ENCODE peak calls at places on chromosomes 6 and 20, in seven cellular contexts. F is activated CD8-positive, alpha-beta memory T cell treated with anti-CD3 and anti-CD28 coated beads, Interleukin-2, amount 10 ng/mL, durations not matched to agents 7 days and 5 days; T is stomach; J is OCI-LY7; N is EL; H is NCI-H526 treated with DMSO at 0.1 percent for 48 hours; A is GM10248. C is an unnamed sample.

GRCh38 chr6:28597924-28598323 is 72.2 kb downstream of the GPX5 start:
- DNase-seq in J (no peak), A (no peak), F (no peak), N (no peak), H (no peak), T (no peak), C (no peak)

GRCh38 chr20:61120595-61121515 is 131.2 kb upstream of the CDH4 start:
- DNase-seq in H (peak), J (peak), F (peak), T (no peak), N (peak), A (no peak), C (peak)

GRCh38 chr6:68726992-68727391 is 91.9 kb downstream of the ADGRB3 start:
- DNase-seq in T (no peak), F (no peak), J (no peak), A (no peak), N (no peak), H (no peak), C (no peak)

GRCh38 chr6:4637691-4638433 is 138.3 kb upstream of the CDYL start:
- DNase-seq in T (no peak), J (no peak), H (no peak), A (peak), N (peak), F (peak), C (no peak)

GRCh38 chr6:118350881-118351430 is 197.1 kb upstream of the PLN start:
- DNase-seq in F (no peak), H (peak), N (peak), T (no peak), A (no peak), J (no peak), C (no peak)

GRCh38 chr6:127182501-127182900 is 64.0 kb downstream of the RSPO3 start:
- DNase-seq in J (no peak), H (no peak), N (peak), F (no peak), A (no peak), T (no peak), C (no peak)

GRCh38 chr6:136607932-136608772 is 57.9 kb upstream of the MAP7 start:
- DNase-seq in J (peak), F (peak), N (peak), T (peak), A (peak), H (peak), C (peak)

GRCh38 chr6:158057213-158057987 is 75.7 kb downstream of the SYNJ2 start:
- DNase-seq in H (no peak), T (no peak), N (peak), A (peak), J (no peak), F (no peak), C (peak)

GRCh38 chr20:18284805-18285533 is 3.4 kb upstream of the ZNF133 start:
- DNase-seq in N (no peak), J (peak), A (no peak), H (no peak), T (no peak), F (no peak), C (no peak)

GRCh38 chr20:1734269-1734858 is 76.8 kb upstream of the SIRPG start:
- DNase-seq in T (no peak), F (peak), J (no peak), N (peak), A (peak), H (no peak), C (peak)

GRCh38 chr6:41937881-41938574 is 3.6 kb downstream of the CCND3 start:
- DNase-seq in N (no peak), H (no peak), J (peak), F (peak), A (no peak), T (no peak), C (no peak)

GRCh38 chr20:32906200-32906599 is 47.5 kb downstream of the EFCAB8 start:
- DNase-seq in H (no peak), T (no peak), N (no peak), A (no peak), F (no peak), J (no peak), C (no peak)

GRCh38 chr6:155272353-155273222 is 8.8 kb downstream of the CLDN20 start:
- DNase-seq in T (no peak), J (no peak), H (no peak), A (no peak), N (no peak), F (no peak), C (no peak)